ENCODE peak calls at places on chromosome 6, in seven cellular contexts. G is type B pancreatic cell; Z is tibial artery; P is HTR-8/SVneo; N is fibroblast of the aortic adventitia; U is nucleus accumbens; O is stimulated activated CD8-positive, alpha-beta memory T cell treated with anti-CD3 and anti-CD28 coated beads, Interleukin-12 subunit alpha, Interleukin-12 subunit beta, amount 100 ng/mL, for 4 hours. Q is an unnamed sample.

GRCh38 chr6:28807682-28808280 is 116.0 kb downstream of the TRIM27 start:
- DNase-seq in G (no peak), Z (no peak), P (no peak), N (peak), U (no peak), O (no peak), Q (peak)

GRCh38 chr6:8535505-8535904 is 100.2 kb upstream of the SLC35B3 start:
- DNase-seq in G (no peak), Z (no peak), P (no peak), N (no peak), U (no peak), O (no peak), Q (no peak)

GRCh38 chr6:119856136-119856535 is 506.6 kb upstream of the MAN1A1 start:
- DNase-seq in G (no peak), Z (no peak), P (peak), N (no peak), U (no peak), O (no peak), Q (peak)

GRCh38 chr6:122184260-122184934 is 215.1 kb upstream of the HSF2 start:
- DNase-seq in G (no peak), Z (no peak), P (peak), N (peak), U (no peak), O (no peak), Q (peak)

GRCh38 chr6:165689699-165690098 is 26.7 kb upstream of the PDE10A start:
- DNase-seq in G (no peak), Z (no peak), P (no peak), N (peak), U (no peak), O (no peak), Q (no peak)

GRCh38 chr6:43013020-43013842 is 515 bp downstream of the MEA1 start:
- DNase-seq in G (no peak), Z (no peak), P (no peak), N (peak), U (no peak), O (no peak), Q (no peak)

GRCh38 chr6:113857565-113858066 is 471 bp downstream of the MARCKS start:
- DNase-seq in G (no peak), Z (peak), P (no peak), N (no peak), U (no peak), O (no peak), Q (no peak)

GRCh38 chr6:169073311-169073710 is 180.3 kb downstream of the THBS2 start:
- DNase-seq in G (no peak), Z (no peak), P (peak), N (peak), U (no peak), O (no peak), Q (no peak)

GRCh38 chr6:164006459-164006858 is 591.9 kb downstream of the QKI start:
- DNase-seq in G (no peak), Z (no peak), P (no peak), N (no peak), U (no peak), O (no peak), Q (no peak)

Q was measured in H4.